ENCODE peak calls at places on chromosomes 13 and 19, in nine cellular contexts. X is stimulated activated CD4-positive, alpha-beta T cell treated with anti-CD3 and anti-CD28 coated beads, Interleukin-1b, Interleukin-23, amount 100 ng/mL, for 24 hours; Y is brain pericyte; T is omental fat pad; M is CD8-positive, alpha-beta memory T cell; E is naive thymus-derived CD4-positive, alpha-beta T cell; K is foreskin keratinocyte; O is activated CD4-positive, alpha-beta T cell treated with anti-CD3 and anti-CD28 coated beads, Interleukin-2, amount 50 U/mL, for 1 hour; S is foreskin fibroblast. F is an unnamed sample.
A peak's percentile ranks its signal among the peaks of the same experiment; 100 is the strongest.

GRCh38 chr13:69324109-69324886 is 783.3 kb upstream of the ATXN8OS start:
- DNase-seq in X (no peak), Y (no peak), T (no peak), M (no peak), E (no peak), K (no peak), O (no peak), S (no peak), F (peak; percentile 1)

GRCh38 chr19:5138606-5139594 is 170.0 kb downstream of the KDM4B start:
- DNase-seq in X (peak; percentile 38), Y (peak; percentile 17), T (no peak), M (peak; percentile 80), E (peak; percentile 51), K (peak; percentile 16), O (peak; percentile 54), S (peak; percentile 60), F (peak; percentile 58)

GRCh38 chr19:40265055-40265762 is 19.9 kb downstream of the AKT2 start:
- DNase-seq in X (no peak), Y (no peak), T (no peak), M (no peak), E (no peak), K (no peak), O (no peak), S (no peak), F (no peak)

GRCh38 chr13:52809310-52809769 is 39.1 kb downstream of the PCDH8 start:
- DNase-seq in X (no peak), Y (no peak), T (no peak), M (peak; percentile 10), E (no peak), K (peak; percentile 30), O (peak; percentile 2), S (peak; percentile 8), F (peak; percentile 53)

GRCh38 chr13:73958657-73959397 is 175.4 kb downstream of the KLF12 start:
- DNase-seq in X (no peak), Y (no peak), T (no peak), M (no peak), E (no peak), K (peak; percentile 81), O (no peak), S (no peak), F (no peak)

GRCh38 chr13:79655509-79655908 is 174.6 kb downstream of the NDFIP2 start:
- DNase-seq in X (no peak), Y (no peak), T (no peak), M (no peak), E (no peak), K (no peak), O (no peak), S (no peak), F (no peak)

GRCh38 chr13:94701313-94702180 is 10.8 kb downstream of the SOX21 start:
- DNase-seq in X (no peak), Y (no peak), T (no peak), M (no peak), E (no peak), K (no peak), O (no peak), S (no peak), F (no peak)

GRCh38 chr19:16830679-16831078 is 1.5 kb downstream of the SIN3B start:
- DNase-seq in X (no peak), Y (no peak), T (no peak), M (no peak), E (no peak), K (no peak), O (no peak), S (peak; percentile 31), F (peak; percentile 58)

GRCh38 chr13:38421590-38422560 is 72.2 kb downstream of the UFM1 start:
- DNase-seq in X (no peak), Y (no peak), T (no peak), M (no peak), E (no peak), K (peak; percentile 23), O (no peak), S (peak; percentile 72), F (no peak)

GRCh38 chr13:113119166-113119821 is 3.3 kb upstream of the F10 start:
- DNase-seq in X (no peak), Y (no peak), T (no peak), M (no peak), E (no peak), K (no peak), O (no peak), S (no peak), F (no peak)

GRCh38 chr13:114078501-114079451 is 53.6 kb downstream of the RASA3 start:
- DNase-seq in X (no peak), Y (no peak), T (peak; percentile 30), M (no peak), E (no peak), K (peak; percentile 46), O (no peak), S (peak; percentile 85), F (peak; percentile 95)

GRCh38 chr19:800360-801029 is 3.2 kb downstream of the PTBP1 start:
- DNase-seq in X (no peak), Y (no peak), T (no peak), M (no peak), E (no peak), K (no peak), O (no peak), S (peak; percentile 33), F (peak; percentile 44)

GRCh38 chr13:71979616-71980015 is 112.6 kb upstream of the DACH1 start:
- DNase-seq in X (no peak), Y (no peak), T (no peak), M (no peak), E (no peak), K (no peak), O (no peak), S (peak; percentile 1), F (no peak)

GRCh38 chr19:11577451-11578341 is at the start of gene ACP5:
- DNase-seq in X (no peak), Y (no peak), T (no peak), M (no peak), E (no peak), K (peak; percentile 72), O (no peak), S (peak; percentile 49), F (peak; percentile 34)

GRCh38 chr13:48155850-48156249 is 60.9 kb upstream of the MED4 start:
- DNase-seq in X (no peak), Y (no peak), T (no peak), M (peak; percentile 76), E (no peak), K (peak; percentile 93), O (peak; percentile 6), S (peak; percentile 19), F (peak; percentile 70)

GRCh38 chr19:35060160-35060855 is 18.8 kb downstream of the HPN start:
- DNase-seq in X (no peak), Y (no peak), T (no peak), M (no peak), E (no peak), K (no peak), O (no peak), S (no peak), F (no peak)

GRCh38 chr13:113552786-113553540 is 31.6 kb upstream of the TFDP1 start:
- DNase-seq in X (no peak), Y (no peak), T (no peak), M (no peak), E (no peak), K (no peak), O (no peak), S (no peak), F (no peak)

GRCh38 chr13:36101157-36101556 is 30.0 kb downstream of the DCLK1 start:
- DNase-seq in X (no peak), Y (no peak), T (no peak), M (no peak), E (no peak), K (no peak), O (no peak), S (no peak), F (no peak)

GRCh38 chr13:110642291-110642981 is 27.1 kb downstream of the NAXD start:
- DNase-seq in X (no peak), Y (no peak), T (no peak), M (no peak), E (no peak), K (no peak), O (no peak), S (no peak), F (no peak)

GRCh38 chr19:1295169-1296012 is 9.7 kb downstream of the EFNA2 start:
- DNase-seq in X (no peak), Y (no peak), T (no peak), M (no peak), E (no peak), K (no peak), O (peak; percentile 43), S (no peak), F (no peak)

GRCh38 chr19:54248016-54248601 is 5.5 kb upstream of the LILRA6 start:
- DNase-seq in X (no peak), Y (no peak), T (no peak), M (no peak), E (no peak), K (no peak), O (no peak), S (peak; percentile 36), F (peak; percentile 33)

GRCh38 chr13:109974354-109974753 is 188.0 kb upstream of the IRS2 start:
- DNase-seq in X (no peak), Y (no peak), T (no peak), M (no peak), E (no peak), K (no peak), O (no peak), S (peak; percentile 66), F (peak; percentile 37)

GRCh38 chr13:109764474-109765292 is 21.7 kb downstream of the IRS2 start:
- DNase-seq in X (no peak), Y (no peak), T (no peak), M (no peak), E (no peak), K (peak; percentile 73), O (peak; percentile 13), S (peak; percentile 87), F (peak; percentile 59)

GRCh38 chr19:48445256-48445605 is 552 bp upstream of the GRWD1 start:
- DNase-seq in X (no peak), Y (peak; percentile 74), T (no peak), M (no peak), E (no peak), K (peak; percentile 73), O (no peak), S (peak; percentile 92), F (peak; percentile 96)

GRCh38 chr19:10678813-10679212 is 22.4 kb upstream of the QTRT1 start:
- DNase-seq in X (no peak), Y (no peak), T (no peak), M (no peak), E (no peak), K (no peak), O (no peak), S (no peak), F (no peak)

GRCh38 chr13:23086951-23087350 is 93.8 kb upstream of the SGCG start:
- DNase-seq in X (no peak), Y (no peak), T (no peak), M (no peak), E (no peak), K (no peak), O (no peak), S (no peak), F (no peak)

GRCh38 chr19:58559275-58560006 is 1.0 kb upstream of the UBE2M start:
- DNase-seq in X (peak; percentile 70), Y (no peak), T (peak; percentile 51), M (peak; percentile 47), E (no peak), K (peak; percentile 59), O (peak; percentile 41), S (peak; percentile 96), F (peak; percentile 90)